ENCODE peak calls at places on chromosomes 1 and 21, in six cellular contexts. C is activated T-cell treated with anti-CD3 and anti-CD28 coated beads for 1 hour, U is BJ, Y is NCI-H2107, L is smooth muscle cell of the brain vasculature, E is ACHN. P is an unnamed sample.

GRCh38 chr1:115572710-115573109 is 69.1 kb upstream of the VANGL1 start:
- DNase-seq in E (no peak), U (no peak), C (no peak), Y (no peak), L (no peak), P (no peak)

GRCh38 chr1:60170709-60171108 is 97.1 kb upstream of the C1orf87 start:
- DNase-seq in U (no peak), E (no peak), C (no peak), L (no peak), Y (no peak), P (no peak)

GRCh38 chr1:16158025-16158424 is 2.2 kb upstream of the EPHA2 start:
- DNase-seq in C (no peak), Y (no peak), U (no peak), E (no peak), L (no peak), P (peak)

GRCh38 chr1:28510350-28511223 is 4.7 kb downstream of the RCC1 start:
- DNase-seq in L (no peak), Y (no peak), E (peak), U (no peak), C (no peak), P (no peak)

GRCh38 chr1:203524152-203524551 is 30.2 kb downstream of the OPTC start:
- DNase-seq in U (no peak), C (no peak), Y (no peak), E (no peak), L (no peak), P (no peak)

GRCh38 chr1:33428661-33429060 is 2.2 kb downstream of the PHC2 start:
- DNase-seq in E (no peak), Y (no peak), L (no peak), U (no peak), C (no peak), P (no peak)

GRCh38 chr1:157653494-157653873 is 47.1 kb downstream of the FCRL3 start:
- DNase-seq in E (no peak), U (no peak), L (no peak), Y (no peak), C (no peak), P (no peak)

GRCh38 chr1:228014235-228014930 is 7.6 kb downstream of the WNT3A start:
- DNase-seq in C (no peak), Y (no peak), U (no peak), E (no peak), L (no peak), P (no peak)

GRCh38 chr1:91123773-91124172 is 101.9 kb upstream of the ZNF644 start:
- DNase-seq in L (no peak), E (no peak), Y (no peak), C (no peak), U (no peak), P (no peak)

GRCh38 chr1:111592389-111593361 is 26.9 kb upstream of the RAP1A start:
- DNase-seq in C (peak), U (peak), Y (peak), L (peak), E (peak), P (peak)

GRCh38 chr1:210342986-210343780 is 14.5 kb downstream of the HHAT start:
- DNase-seq in U (no peak), C (no peak), Y (peak), E (peak), L (no peak), P (no peak)

GRCh38 chr21:19648376-19648775 is 1244.8 kb upstream of the TMPRSS15 start:
- DNase-seq in C (no peak), Y (no peak), E (no peak), L (no peak), U (no peak), P (no peak)

GRCh38 chr21:32918467-32919140 is 107.1 kb upstream of the OLIG2 start:
- DNase-seq in L (no peak), E (no peak), C (no peak), U (no peak), Y (no peak), P (no peak)